ENCODE peak calls at places on chromosomes 13 and 19, in ten cellular contexts. One of them, this sample, is unnamed.

GRCh38 chr13:19150712-19151228 is 30.9 kb downstream of the TUBA3C start:
- DNase-seq in heart left ventricle: peak
- DNase-seq in stomach: no peak
- DNase-seq in glutamatergic neuron: no peak
- DNase-seq in right lobe of liver: no peak
- DNase-seq in HL-60: no peak
- DNase-seq in uterus: peak
- DNase-seq in IMR-90: no peak
- DNase-seq in GM20000: no peak
- DNase-seq in SK-N-SH: no peak
- DNase-seq in this sample: no peak

GRCh38 chr13:24678151-24678550 is 2.1 kb upstream of the ATP12A start:
- DNase-seq in heart left ventricle: no peak
- DNase-seq in stomach: no peak
- DNase-seq in glutamatergic neuron: no peak
- DNase-seq in right lobe of liver: no peak
- DNase-seq in HL-60: no peak
- DNase-seq in uterus: no peak
- DNase-seq in IMR-90: no peak
- DNase-seq in GM20000: no peak
- DNase-seq in SK-N-SH: no peak
- DNase-seq in this sample: no peak

GRCh38 chr13:80083516-80084085 is 257.3 kb downstream of the SPRY2 start:
- DNase-seq in heart left ventricle: no peak
- DNase-seq in stomach: no peak
- DNase-seq in glutamatergic neuron: no peak
- DNase-seq in right lobe of liver: no peak
- DNase-seq in HL-60: no peak
- DNase-seq in uterus: no peak
- DNase-seq in IMR-90: peak
- DNase-seq in GM20000: no peak
- DNase-seq in SK-N-SH: no peak
- DNase-seq in this sample: no peak

GRCh38 chr19:53660584-53660983 is 28.8 kb downstream of the DPRX start:
- DNase-seq in heart left ventricle: no peak
- DNase-seq in stomach: no peak
- DNase-seq in glutamatergic neuron: no peak
- DNase-seq in right lobe of liver: no peak
- DNase-seq in HL-60: no peak
- DNase-seq in uterus: no peak
- DNase-seq in IMR-90: no peak
- DNase-seq in GM20000: no peak
- DNase-seq in SK-N-SH: no peak
- DNase-seq in this sample: no peak

GRCh38 chr13:114235697-114236096 is 1.0 kb downstream of the CDC16 start:
- DNase-seq in heart left ventricle: no peak
- DNase-seq in stomach: no peak
- DNase-seq in glutamatergic neuron: no peak
- DNase-seq in right lobe of liver: no peak
- DNase-seq in HL-60: peak
- DNase-seq in uterus: no peak
- DNase-seq in IMR-90: no peak
- DNase-seq in GM20000: no peak
- DNase-seq in SK-N-SH: no peak
- DNase-seq in this sample: no peak

GRCh38 chr19:55136399-55137102 is 12.5 kb downstream of the TNNT1 start:
- DNase-seq in heart left ventricle: no peak
- DNase-seq in stomach: no peak
- DNase-seq in glutamatergic neuron: no peak
- DNase-seq in right lobe of liver: no peak
- DNase-seq in HL-60: no peak
- DNase-seq in uterus: no peak
- DNase-seq in IMR-90: no peak
- DNase-seq in GM20000: no peak
- DNase-seq in SK-N-SH: peak
- DNase-seq in this sample: no peak

GRCh38 chr13:103243495-103243894 is 177.3 kb upstream of the SLC10A2 start:
- DNase-seq in heart left ventricle: no peak
- DNase-seq in stomach: no peak
- DNase-seq in glutamatergic neuron: no peak
- DNase-seq in right lobe of liver: no peak
- DNase-seq in HL-60: no peak
- DNase-seq in uterus: no peak
- DNase-seq in IMR-90: no peak
- DNase-seq in GM20000: no peak
- DNase-seq in SK-N-SH: no peak
- DNase-seq in this sample: no peak

GRCh38 chr13:98843482-98843877 is 91.0 kb upstream of the SLC15A1 start:
- DNase-seq in heart left ventricle: no peak
- DNase-seq in stomach: no peak
- DNase-seq in glutamatergic neuron: no peak
- DNase-seq in right lobe of liver: no peak
- DNase-seq in HL-60: no peak
- DNase-seq in uterus: no peak
- DNase-seq in IMR-90: no peak
- DNase-seq in GM20000: no peak
- DNase-seq in SK-N-SH: no peak
- DNase-seq in this sample: no peak

GRCh38 chr13:99993660-99994455 is 12.3 kb downstream of the ZIC2 start:
- DNase-seq in heart left ventricle: no peak
- DNase-seq in stomach: no peak
- DNase-seq in glutamatergic neuron: no peak
- DNase-seq in right lobe of liver: no peak
- DNase-seq in HL-60: no peak
- DNase-seq in uterus: no peak
- DNase-seq in IMR-90: no peak
- DNase-seq in GM20000: no peak
- DNase-seq in SK-N-SH: no peak
- DNase-seq in this sample: no peak

GRCh38 chr19:2049741-2050348 is 1.2 kb downstream of the MKNK2 start:
- DNase-seq in heart left ventricle: peak
- DNase-seq in stomach: peak
- DNase-seq in glutamatergic neuron: peak
- DNase-seq in right lobe of liver: peak
- DNase-seq in HL-60: peak
- DNase-seq in uterus: peak
- DNase-seq in IMR-90: peak
- DNase-seq in GM20000: peak
- DNase-seq in SK-N-SH: peak
- DNase-seq in this sample: peak

GRCh38 chr13:45446181-45446580 is 18.6 kb upstream of the COG3 start:
- DNase-seq in heart left ventricle: no peak
- DNase-seq in stomach: no peak
- DNase-seq in glutamatergic neuron: no peak
- DNase-seq in right lobe of liver: no peak
- DNase-seq in HL-60: no peak
- DNase-seq in uterus: no peak
- DNase-seq in IMR-90: peak
- DNase-seq in GM20000: no peak
- DNase-seq in SK-N-SH: no peak
- DNase-seq in this sample: no peak

GRCh38 chr13:66809496-66809895 is 420.6 kb downstream of the PCDH9 start:
- DNase-seq in heart left ventricle: no peak
- DNase-seq in stomach: no peak
- DNase-seq in glutamatergic neuron: no peak
- DNase-seq in right lobe of liver: no peak
- DNase-seq in HL-60: no peak
- DNase-seq in uterus: no peak
- DNase-seq in IMR-90: peak
- DNase-seq in GM20000: no peak
- DNase-seq in SK-N-SH: no peak
- DNase-seq in this sample: no peak

GRCh38 chr13:34988330-34988791 is 46.3 kb downstream of the NBEA start:
- DNase-seq in heart left ventricle: no peak
- DNase-seq in stomach: no peak
- DNase-seq in glutamatergic neuron: no peak
- DNase-seq in right lobe of liver: no peak
- DNase-seq in HL-60: no peak
- DNase-seq in uterus: no peak
- DNase-seq in IMR-90: no peak
- DNase-seq in GM20000: no peak
- DNase-seq in SK-N-SH: no peak
- DNase-seq in this sample: no peak

GRCh38 chr13:34990399-34991224 is 48.5 kb downstream of the NBEA start:
- DNase-seq in heart left ventricle: no peak
- DNase-seq in stomach: no peak
- DNase-seq in glutamatergic neuron: no peak
- DNase-seq in right lobe of liver: no peak
- DNase-seq in HL-60: no peak
- DNase-seq in uterus: no peak
- DNase-seq in IMR-90: no peak
- DNase-seq in GM20000: no peak
- DNase-seq in SK-N-SH: no peak
- DNase-seq in this sample: no peak

DNA sequence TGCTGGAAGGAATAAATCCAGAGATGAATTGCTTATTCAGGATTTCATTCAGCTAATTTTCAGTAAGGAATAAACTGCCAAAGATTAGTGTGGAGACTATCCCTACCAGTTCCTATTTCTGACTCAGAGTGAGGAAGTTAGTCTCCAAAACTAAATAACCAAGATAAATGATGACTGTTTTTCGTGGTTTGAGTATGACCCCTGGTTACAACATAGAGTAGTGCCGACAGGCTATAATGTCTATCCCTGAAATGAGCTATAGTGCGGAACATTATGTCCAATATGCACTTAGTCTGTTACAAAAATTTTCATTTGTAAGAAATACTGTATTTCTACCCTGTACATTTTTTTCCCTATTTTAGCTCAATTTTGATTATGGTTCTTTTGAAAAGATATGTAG is 51.4 kb downstream of the NBEA start:
- DNase-seq in heart left ventricle: no peak
- DNase-seq in stomach: no peak
- DNase-seq in glutamatergic neuron: no peak
- DNase-seq in right lobe of liver: no peak
- DNase-seq in HL-60: no peak
- DNase-seq in uterus: no peak
- DNase-seq in IMR-90: no peak
- DNase-seq in GM20000: no peak
- DNase-seq in SK-N-SH: no peak
- DNase-seq in this sample: no peak
- TF ChIP-seq CTCF in heart left ventricle: no peak
- TF ChIP-seq CTCF in stomach: no peak
- TF ChIP-seq CTCF in glutamatergic neuron: no peak
- TF ChIP-seq CTCF in right lobe of liver: no peak
- TF ChIP-seq CTCF in HL-60: no peak
- TF ChIP-seq CTCF in uterus: no peak
- TF ChIP-seq CTCF in IMR-90: no peak
- TF ChIP-seq CTCF in GM20000: no peak
- TF ChIP-seq CTCF in SK-N-SH: no peak
- TF ChIP-seq CTCF in this sample: no peak

GRCh38 chr13:77028202-77028601 is 1.2 kb upstream of the FBXL3 start:
- DNase-seq in heart left ventricle: peak
- DNase-seq in stomach: no peak
- DNase-seq in glutamatergic neuron: no peak
- DNase-seq in right lobe of liver: no peak
- DNase-seq in HL-60: no peak
- DNase-seq in uterus: peak
- DNase-seq in IMR-90: no peak
- DNase-seq in GM20000: no peak
- DNase-seq in SK-N-SH: no peak
- DNase-seq in this sample: no peak

GRCh38 chr13:77026255-77026782 is 640 bp downstream of the FBXL3 start:
- DNase-seq in heart left ventricle: peak
- DNase-seq in stomach: peak
- DNase-seq in glutamatergic neuron: peak
- DNase-seq in right lobe of liver: peak
- DNase-seq in HL-60: peak
- DNase-seq in uterus: peak
- DNase-seq in IMR-90: peak
- DNase-seq in GM20000: peak
- DNase-seq in SK-N-SH: peak
- DNase-seq in this sample: peak

GRCh38 chr13:77031869-77032268 is 4.9 kb upstream of the FBXL3 start:
- DNase-seq in heart left ventricle: no peak
- DNase-seq in stomach: no peak
- DNase-seq in glutamatergic neuron: no peak
- DNase-seq in right lobe of liver: no peak
- DNase-seq in HL-60: no peak
- DNase-seq in uterus: no peak
- DNase-seq in IMR-90: no peak
- DNase-seq in GM20000: no peak
- DNase-seq in SK-N-SH: no peak
- DNase-seq in this sample: no peak

GRCh38 chr13:77026783-77027621 is at the start of gene FBXL3:
- DNase-seq in heart left ventricle: peak
- DNase-seq in stomach: peak
- DNase-seq in glutamatergic neuron: peak
- DNase-seq in right lobe of liver: peak
- DNase-seq in HL-60: peak
- DNase-seq in uterus: peak
- DNase-seq in IMR-90: peak
- DNase-seq in GM20000: peak
- DNase-seq in SK-N-SH: peak
- DNase-seq in this sample: peak

DNA sequence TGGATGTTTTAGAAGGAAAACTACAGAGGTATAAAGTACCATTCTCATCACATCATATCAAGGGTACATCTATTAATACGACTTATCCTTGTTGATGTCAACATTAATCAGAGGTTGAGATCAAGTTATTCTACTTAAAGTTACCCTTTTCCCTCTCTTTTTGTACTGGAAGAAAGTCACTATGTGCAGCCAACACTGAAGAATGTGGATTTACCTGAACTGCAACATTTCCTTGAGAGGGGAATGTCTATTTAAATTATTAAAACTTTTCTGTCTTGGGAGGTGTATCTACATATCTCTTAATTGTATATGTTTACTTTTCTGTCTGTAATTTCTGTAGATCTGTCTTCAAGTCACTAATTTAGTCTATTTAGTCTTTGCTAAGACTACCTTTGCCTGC is 2.5 kb upstream of the FBXL3 start:
- DNase-seq in heart left ventricle: no peak
- DNase-seq in stomach: no peak
- DNase-seq in glutamatergic neuron: no peak
- DNase-seq in right lobe of liver: no peak
- DNase-seq in HL-60: no peak
- DNase-seq in uterus: no peak
- DNase-seq in IMR-90: no peak
- DNase-seq in GM20000: no peak
- DNase-seq in SK-N-SH: no peak
- DNase-seq in this sample: no peak
- TF ChIP-seq CTCF in heart left ventricle: no peak
- TF ChIP-seq CTCF in stomach: no peak
- TF ChIP-seq CTCF in glutamatergic neuron: no peak
- TF ChIP-seq CTCF in right lobe of liver: no peak
- TF ChIP-seq CTCF in HL-60: no peak
- TF ChIP-seq CTCF in uterus: no peak
- TF ChIP-seq CTCF in IMR-90: no peak
- TF ChIP-seq CTCF in GM20000: no peak
- TF ChIP-seq CTCF in SK-N-SH: no peak
- TF ChIP-seq CTCF in this sample: no peak

GRCh38 chr19:15696654-15697194 is 23.8 kb downstream of the CYP4F12 start:
- DNase-seq in heart left ventricle: no peak
- DNase-seq in stomach: no peak
- DNase-seq in glutamatergic neuron: no peak
- DNase-seq in right lobe of liver: no peak
- DNase-seq in HL-60: no peak
- DNase-seq in uterus: no peak
- DNase-seq in IMR-90: no peak
- DNase-seq in GM20000: no peak
- DNase-seq in SK-N-SH: no peak
- DNase-seq in this sample: no peak
- TF ChIP-seq CTCF in heart left ventricle: no peak
- TF ChIP-seq CTCF in stomach: no peak
- TF ChIP-seq CTCF in glutamatergic neuron: no peak
- TF ChIP-seq CTCF in right lobe of liver: no peak
- TF ChIP-seq CTCF in HL-60: no peak
- TF ChIP-seq CTCF in uterus: no peak
- TF ChIP-seq CTCF in IMR-90: no peak
- TF ChIP-seq CTCF in GM20000: no peak
- TF ChIP-seq CTCF in SK-N-SH: no peak
- TF ChIP-seq CTCF in this sample: no peak

GRCh38 chr19:33998739-33999345 is 173.5 kb upstream of the LSM14A start:
- DNase-seq in heart left ventricle: no peak
- DNase-seq in stomach: no peak
- DNase-seq in glutamatergic neuron: no peak
- DNase-seq in right lobe of liver: no peak
- DNase-seq in HL-60: no peak
- DNase-seq in uterus: no peak
- DNase-seq in IMR-90: no peak
- DNase-seq in GM20000: no peak
- DNase-seq in SK-N-SH: peak
- DNase-seq in this sample: no peak
- TF ChIP-seq CTCF in heart left ventricle: peak
- TF ChIP-seq CTCF in stomach: no peak
- TF ChIP-seq CTCF in glutamatergic neuron: peak
- TF ChIP-seq CTCF in right lobe of liver: peak
- TF ChIP-seq CTCF in HL-60: peak
- TF ChIP-seq CTCF in uterus: peak
- TF ChIP-seq CTCF in IMR-90: peak
- TF ChIP-seq CTCF in GM20000: no peak
- TF ChIP-seq CTCF in SK-N-SH: peak
- TF ChIP-seq CTCF in this sample: peak